ENCODE peak calls at places on chromosomes 2 and 18, in six cellular contexts. One of them, this sample, is unnamed.

GRCh38 chr2:225091336-225091735 is 49.1 kb upstream of the DOCK10 start:
- DNase-seq in tibial artery: no peak
- DNase-seq in naive thymus-derived CD4-positive, alpha-beta T cell: no peak
- DNase-seq in neural progenitor cell: no peak
- DNase-seq in effector memory CD4-positive, alpha-beta T cell: no peak
- DNase-seq in IMR-90: peak; percentile 98
- DNase-seq in this sample: no peak

GRCh38 chr2:111235192-111235591 is 114.5 kb downstream of the BCL2L11 start:
- DNase-seq in tibial artery: no peak
- DNase-seq in naive thymus-derived CD4-positive, alpha-beta T cell: no peak
- DNase-seq in neural progenitor cell: no peak
- DNase-seq in effector memory CD4-positive, alpha-beta T cell: no peak
- DNase-seq in IMR-90: no peak
- DNase-seq in this sample: no peak

GRCh38 chr2:165698621-165698946 is 95.5 kb downstream of the GALNT3 start:
- DNase-seq in tibial artery: peak; percentile 32
- DNase-seq in naive thymus-derived CD4-positive, alpha-beta T cell: no peak
- DNase-seq in neural progenitor cell: peak; percentile 62
- DNase-seq in effector memory CD4-positive, alpha-beta T cell: no peak
- DNase-seq in IMR-90: peak; percentile 43
- DNase-seq in this sample: no peak

GRCh38 chr2:169822036-169822435 is 2.7 kb downstream of the METTL5 start:
- DNase-seq in tibial artery: no peak
- DNase-seq in naive thymus-derived CD4-positive, alpha-beta T cell: no peak
- DNase-seq in neural progenitor cell: no peak
- DNase-seq in effector memory CD4-positive, alpha-beta T cell: no peak
- DNase-seq in IMR-90: no peak
- DNase-seq in this sample: no peak

GRCh38 chr2:216646116-216646515 is 12.9 kb downstream of the IGFBP2 start:
- DNase-seq in tibial artery: no peak
- DNase-seq in naive thymus-derived CD4-positive, alpha-beta T cell: no peak
- DNase-seq in neural progenitor cell: no peak
- DNase-seq in effector memory CD4-positive, alpha-beta T cell: no peak
- DNase-seq in IMR-90: no peak
- DNase-seq in this sample: no peak

GRCh38 chr2:27701676-27702075 is 38.0 kb downstream of the SLC4A1AP start:
- DNase-seq in tibial artery: no peak
- DNase-seq in naive thymus-derived CD4-positive, alpha-beta T cell: no peak
- DNase-seq in neural progenitor cell: peak; percentile 16
- DNase-seq in effector memory CD4-positive, alpha-beta T cell: no peak
- DNase-seq in IMR-90: no peak
- DNase-seq in this sample: peak; percentile 91

GRCh38 chr2:41160439-41160838 is 708.5 kb upstream of the SLC8A1 start:
- DNase-seq in tibial artery: no peak
- DNase-seq in naive thymus-derived CD4-positive, alpha-beta T cell: no peak
- DNase-seq in neural progenitor cell: no peak
- DNase-seq in effector memory CD4-positive, alpha-beta T cell: no peak
- DNase-seq in IMR-90: no peak
- DNase-seq in this sample: no peak

GRCh38 chr2:51027442-51027841 is 4.5 kb downstream of the NRXN1 start:
- DNase-seq in tibial artery: no peak
- DNase-seq in naive thymus-derived CD4-positive, alpha-beta T cell: no peak
- DNase-seq in neural progenitor cell: no peak
- DNase-seq in effector memory CD4-positive, alpha-beta T cell: no peak
- DNase-seq in IMR-90: no peak
- DNase-seq in this sample: no peak

GRCh38 chr2:240433973-240434727 is 1.3 kb upstream of the GPC1 start:
- DNase-seq in tibial artery: no peak
- DNase-seq in naive thymus-derived CD4-positive, alpha-beta T cell: no peak
- DNase-seq in neural progenitor cell: no peak
- DNase-seq in effector memory CD4-positive, alpha-beta T cell: no peak
- DNase-seq in IMR-90: peak; percentile 98
- DNase-seq in this sample: peak; percentile 67

GRCh38 chr2:61135510-61135909 is 26.5 kb upstream of the C2orf74 start:
- DNase-seq in tibial artery: no peak
- DNase-seq in naive thymus-derived CD4-positive, alpha-beta T cell: no peak
- DNase-seq in neural progenitor cell: no peak
- DNase-seq in effector memory CD4-positive, alpha-beta T cell: no peak
- DNase-seq in IMR-90: peak; percentile 57
- DNase-seq in this sample: no peak

GRCh38 chr2:24888177-24888576 is 31.9 kb downstream of the ADCY3 start:
- DNase-seq in tibial artery: no peak
- DNase-seq in naive thymus-derived CD4-positive, alpha-beta T cell: no peak
- DNase-seq in neural progenitor cell: no peak
- DNase-seq in effector memory CD4-positive, alpha-beta T cell: no peak
- DNase-seq in IMR-90: no peak
- DNase-seq in this sample: no peak

GRCh38 chr18:55096261-55097026 is 137.2 kb upstream of the CCDC68 start:
- DNase-seq in tibial artery: peak; percentile 32
- DNase-seq in naive thymus-derived CD4-positive, alpha-beta T cell: no peak
- DNase-seq in neural progenitor cell: peak; percentile 69
- DNase-seq in effector memory CD4-positive, alpha-beta T cell: no peak
- DNase-seq in IMR-90: peak; percentile 72
- DNase-seq in this sample: no peak

GRCh38 chr2:101473581-101473910 is 1.4 kb downstream of the RFX8 start:
- DNase-seq in tibial artery: no peak
- DNase-seq in naive thymus-derived CD4-positive, alpha-beta T cell: no peak
- DNase-seq in neural progenitor cell: no peak
- DNase-seq in effector memory CD4-positive, alpha-beta T cell: no peak
- DNase-seq in IMR-90: peak; percentile 61
- DNase-seq in this sample: no peak

GRCh38 chr2:95006661-95007060 is 18.8 kb upstream of the MAL start:
- DNase-seq in tibial artery: no peak
- DNase-seq in naive thymus-derived CD4-positive, alpha-beta T cell: no peak
- DNase-seq in neural progenitor cell: no peak
- DNase-seq in effector memory CD4-positive, alpha-beta T cell: no peak
- DNase-seq in IMR-90: no peak
- DNase-seq in this sample: no peak

GRCh38 chr2:201858781-201859180 is 52.4 kb downstream of the CDK15 start:
- DNase-seq in tibial artery: no peak
- DNase-seq in naive thymus-derived CD4-positive, alpha-beta T cell: no peak
- DNase-seq in neural progenitor cell: peak; percentile 86
- DNase-seq in effector memory CD4-positive, alpha-beta T cell: no peak
- DNase-seq in IMR-90: peak; percentile 57
- DNase-seq in this sample: no peak

GRCh38 chr2:233011268-233012190 is 1.5 kb downstream of the NGEF start:
- DNase-seq in tibial artery: no peak
- DNase-seq in naive thymus-derived CD4-positive, alpha-beta T cell: no peak
- DNase-seq in neural progenitor cell: no peak
- DNase-seq in effector memory CD4-positive, alpha-beta T cell: no peak
- DNase-seq in IMR-90: no peak
- DNase-seq in this sample: peak; percentile 36

GRCh38 chr2:54557601-54558187 is 101.6 kb downstream of the SPTBN1 start:
- DNase-seq in tibial artery: peak; percentile 47
- DNase-seq in naive thymus-derived CD4-positive, alpha-beta T cell: peak; percentile 71
- DNase-seq in neural progenitor cell: peak; percentile 84
- DNase-seq in effector memory CD4-positive, alpha-beta T cell: peak; percentile 63
- DNase-seq in IMR-90: no peak
- DNase-seq in this sample: peak; percentile 82

GRCh38 chr2:54558188-54558975 is 102.3 kb downstream of the SPTBN1 start:
- DNase-seq in tibial artery: peak; percentile 64
- DNase-seq in naive thymus-derived CD4-positive, alpha-beta T cell: peak; percentile 75
- DNase-seq in neural progenitor cell: peak; percentile 91
- DNase-seq in effector memory CD4-positive, alpha-beta T cell: peak; percentile 57
- DNase-seq in IMR-90: peak; percentile 64
- DNase-seq in this sample: peak; percentile 86

GRCh38 chr2:54558976-54559410 is 102.9 kb downstream of the SPTBN1 start:
- DNase-seq in tibial artery: no peak
- DNase-seq in naive thymus-derived CD4-positive, alpha-beta T cell: no peak
- DNase-seq in neural progenitor cell: no peak
- DNase-seq in effector memory CD4-positive, alpha-beta T cell: no peak
- DNase-seq in IMR-90: no peak
- DNase-seq in this sample: no peak

GRCh38 chr2:54556659-54557121 is 100.6 kb downstream of the SPTBN1 start:
- DNase-seq in tibial artery: no peak
- DNase-seq in naive thymus-derived CD4-positive, alpha-beta T cell: no peak
- DNase-seq in neural progenitor cell: no peak
- DNase-seq in effector memory CD4-positive, alpha-beta T cell: no peak
- DNase-seq in IMR-90: peak; percentile 83
- DNase-seq in this sample: no peak

GRCh38 chr2:54557211-54557600 is 101.1 kb downstream of the SPTBN1 start:
- DNase-seq in tibial artery: no peak
- DNase-seq in naive thymus-derived CD4-positive, alpha-beta T cell: no peak
- DNase-seq in neural progenitor cell: no peak
- DNase-seq in effector memory CD4-positive, alpha-beta T cell: no peak
- DNase-seq in IMR-90: no peak
- DNase-seq in this sample: no peak
- H3K4me1 ChIP-seq in tibial artery: peaks cover 39% of the 10 kb centered on the region
- H3K4me1 ChIP-seq in naive thymus-derived CD4-positive, alpha-beta T cell: peaks cover 10% of the 10 kb centered on the region
- H3K4me1 ChIP-seq in neural progenitor cell: peaks cover 21% of the 10 kb centered on the region
- H3K4me1 ChIP-seq in effector memory CD4-positive, alpha-beta T cell: peaks cover 5% of the 10 kb centered on the region
- H3K4me1 ChIP-seq in IMR-90: peaks cover 21% of the 10 kb centered on the region
- H3K4me1 ChIP-seq in this sample: peaks cover 71% of the 10 kb centered on the region

GRCh38 chr2:236547725-236548124 is 21.9 kb upstream of the ACKR3 start:
- DNase-seq in tibial artery: no peak
- DNase-seq in naive thymus-derived CD4-positive, alpha-beta T cell: no peak
- DNase-seq in neural progenitor cell: no peak
- DNase-seq in effector memory CD4-positive, alpha-beta T cell: no peak
- DNase-seq in IMR-90: no peak
- DNase-seq in this sample: no peak

GRCh38 chr2:236545814-236546480 is 23.7 kb upstream of the ACKR3 start:
- DNase-seq in tibial artery: no peak
- DNase-seq in naive thymus-derived CD4-positive, alpha-beta T cell: no peak
- DNase-seq in neural progenitor cell: no peak
- DNase-seq in effector memory CD4-positive, alpha-beta T cell: no peak
- DNase-seq in IMR-90: no peak
- DNase-seq in this sample: no peak

GRCh38 chr2:236545248-236545658 is 24.4 kb upstream of the ACKR3 start:
- DNase-seq in tibial artery: no peak
- DNase-seq in naive thymus-derived CD4-positive, alpha-beta T cell: no peak
- DNase-seq in neural progenitor cell: no peak
- DNase-seq in effector memory CD4-positive, alpha-beta T cell: no peak
- DNase-seq in IMR-90: no peak
- DNase-seq in this sample: no peak

GRCh38 chr2:236548179-236548918 is 21.3 kb upstream of the ACKR3 start:
- DNase-seq in tibial artery: no peak
- DNase-seq in naive thymus-derived CD4-positive, alpha-beta T cell: no peak
- DNase-seq in neural progenitor cell: no peak
- DNase-seq in effector memory CD4-positive, alpha-beta T cell: no peak
- DNase-seq in IMR-90: no peak
- DNase-seq in this sample: no peak

GRCh38 chr2:236546561-236546961 is 23.1 kb upstream of the ACKR3 start:
- DNase-seq in tibial artery: no peak
- DNase-seq in naive thymus-derived CD4-positive, alpha-beta T cell: peak; percentile 16
- DNase-seq in neural progenitor cell: no peak
- DNase-seq in effector memory CD4-positive, alpha-beta T cell: no peak
- DNase-seq in IMR-90: no peak
- DNase-seq in this sample: no peak
- H3K4me1 ChIP-seq in tibial artery: peaks cover 7% of the 10 kb centered on the region
- H3K4me1 ChIP-seq in naive thymus-derived CD4-positive, alpha-beta T cell: peaks cover 65% of the 10 kb centered on the region
- H3K4me1 ChIP-seq in neural progenitor cell: peaks cover 3% of the 10 kb centered on the region
- H3K4me1 ChIP-seq in effector memory CD4-positive, alpha-beta T cell: peaks cover 52% of the 10 kb centered on the region
- H3K4me1 ChIP-seq in IMR-90: no peaks in the 10 kb centered on the region
- H3K4me1 ChIP-seq in this sample: no peaks in the 10 kb centered on the region

DNA sequence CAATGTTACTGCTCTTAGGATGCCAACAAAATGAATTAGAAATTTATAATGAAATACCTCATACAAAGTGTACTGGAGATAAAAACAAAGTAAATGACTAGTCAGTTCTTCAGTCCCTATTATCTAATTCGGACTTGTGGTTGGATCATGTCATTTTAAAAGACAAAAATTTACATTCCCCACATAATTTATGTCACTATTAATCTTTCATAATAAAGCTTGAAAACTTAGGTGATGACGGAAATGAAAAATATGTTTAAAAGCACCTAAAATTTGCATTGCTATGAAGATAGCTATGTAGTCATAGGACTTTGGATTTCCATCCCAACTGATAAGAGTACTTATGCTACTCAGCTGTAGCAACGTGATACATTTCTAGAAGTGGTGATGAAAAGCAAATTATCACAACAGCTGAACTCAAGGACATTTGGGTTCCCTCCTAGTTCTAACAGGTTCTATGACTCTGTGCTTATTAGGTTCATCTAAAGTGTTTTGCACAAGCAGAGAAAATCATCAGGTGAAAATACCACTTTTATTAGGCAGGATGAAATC is 58.4 kb downstream of the LRPPRC start:
- DNase-seq in tibial artery: no peak
- DNase-seq in naive thymus-derived CD4-positive, alpha-beta T cell: no peak
- DNase-seq in neural progenitor cell: no peak
- DNase-seq in effector memory CD4-positive, alpha-beta T cell: no peak
- DNase-seq in IMR-90: peak; percentile 0
- DNase-seq in this sample: no peak
- H3K4me1 ChIP-seq in tibial artery: no peaks in the 10 kb centered on the region
- H3K4me1 ChIP-seq in naive thymus-derived CD4-positive, alpha-beta T cell: no peaks in the 10 kb centered on the region
- H3K4me1 ChIP-seq in neural progenitor cell: peaks cover 9% of the 10 kb centered on the region
- H3K4me1 ChIP-seq in effector memory CD4-positive, alpha-beta T cell: no peaks in the 10 kb centered on the region
- H3K4me1 ChIP-seq in IMR-90: no peaks in the 10 kb centered on the region
- H3K4me1 ChIP-seq in this sample: no peaks in the 10 kb centered on the region

DNA sequence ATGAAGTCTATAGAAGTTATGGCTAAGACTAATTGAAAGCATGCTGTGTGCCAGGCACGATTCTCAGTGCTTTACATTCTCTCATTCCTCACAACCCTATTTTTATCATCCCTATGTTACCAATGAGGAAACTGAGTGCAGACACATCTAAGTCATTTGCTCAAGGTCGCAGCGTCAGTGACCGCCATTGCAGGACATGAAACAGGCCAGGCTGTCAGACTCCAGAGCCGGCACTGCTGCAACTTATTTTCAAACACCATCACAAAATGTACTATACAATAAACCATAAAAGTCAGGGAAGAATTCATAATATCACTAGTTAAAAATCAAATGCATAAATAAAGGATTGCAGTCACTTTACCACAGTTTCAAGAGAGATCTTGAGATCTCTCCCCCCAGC is 5.6 kb downstream of the STK39 start:
- DNase-seq in tibial artery: no peak
- DNase-seq in naive thymus-derived CD4-positive, alpha-beta T cell: no peak
- DNase-seq in neural progenitor cell: no peak
- DNase-seq in effector memory CD4-positive, alpha-beta T cell: no peak
- DNase-seq in IMR-90: no peak
- DNase-seq in this sample: no peak
- H3K4me1 ChIP-seq in tibial artery: peaks cover 22% of the 10 kb centered on the region
- H3K4me1 ChIP-seq in naive thymus-derived CD4-positive, alpha-beta T cell: peaks cover 56% of the 10 kb centered on the region
- H3K4me1 ChIP-seq in neural progenitor cell: peaks cover 39% of the 10 kb centered on the region
- H3K4me1 ChIP-seq in effector memory CD4-positive, alpha-beta T cell: peaks cover 38% of the 10 kb centered on the region
- H3K4me1 ChIP-seq in IMR-90: peaks cover 22% of the 10 kb centered on the region
- H3K4me1 ChIP-seq in this sample: peaks cover 19% of the 10 kb centered on the region

GRCh38 chr2:235501663-235502009 is 7.8 kb downstream of the AGAP1 start:
- DNase-seq in tibial artery: no peak
- DNase-seq in naive thymus-derived CD4-positive, alpha-beta T cell: no peak
- DNase-seq in neural progenitor cell: peak; percentile 69
- DNase-seq in effector memory CD4-positive, alpha-beta T cell: no peak
- DNase-seq in IMR-90: no peak
- DNase-seq in this sample: no peak
- H3K4me1 ChIP-seq in tibial artery: peaks cover 18% of the 10 kb centered on the region
- H3K4me1 ChIP-seq in naive thymus-derived CD4-positive, alpha-beta T cell: peaks cover 5% of the 10 kb centered on the region
- H3K4me1 ChIP-seq in neural progenitor cell: peaks cover 88% of the 10 kb centered on the region
- H3K4me1 ChIP-seq in effector memory CD4-positive, alpha-beta T cell: no peaks in the 10 kb centered on the region
- H3K4me1 ChIP-seq in IMR-90: peaks cover 19% of the 10 kb centered on the region
- H3K4me1 ChIP-seq in this sample: peaks cover 35% of the 10 kb centered on the region

This sample was measured in upper lobe of right lung.